ENCODE peak calls at places on chromosomes 7 and 10, in nine cellular contexts. One of them, this sample, is unnamed.

GRCh38 chr7:25031007-25031406 is 51.0 kb upstream of the OSBPL3 start:
- DNase-seq in substantia nigra: no peak
- DNase-seq in activated T-cell treated with anti-CD3 and anti-CD28 coated beads for 48 hours: no peak
- DNase-seq in Kasumi-1: no peak
- DNase-seq in NCI-H460: no peak
- DNase-seq in activated naive CD8-positive, alpha-beta T cell treated with anti-CD3 and anti-CD28 coated beads, Interleukin-2, amount 50 U/mL, for 24 hours: no peak
- DNase-seq in upper lobe of right lung: no peak
- DNase-seq in T-helper 2 cell: no peak
- DNase-seq in T-helper 1 cell: peak
- DNase-seq in this sample: no peak

GRCh38 chr10:103180491-103180890 is 12.6 kb downstream of the NT5C2 start:
- DNase-seq in T-helper 1 cell: no peak
- DNase-seq in NCI-H460: no peak
- DNase-seq in Kasumi-1: no peak
- DNase-seq in substantia nigra: no peak
- DNase-seq in upper lobe of right lung: no peak
- DNase-seq in T-helper 2 cell: no peak
- DNase-seq in activated T-cell treated with anti-CD3 and anti-CD28 coated beads for 48 hours: no peak
- DNase-seq in activated naive CD8-positive, alpha-beta T cell treated with anti-CD3 and anti-CD28 coated beads, Interleukin-2, amount 50 U/mL, for 24 hours: no peak
- DNase-seq in this sample: no peak

GRCh38 chr7:120272261-120272895 is 597 bp upstream of the KCND2 start:
- DNase-seq in Kasumi-1: peak
- DNase-seq in substantia nigra: peak
- DNase-seq in T-helper 2 cell: no peak
- DNase-seq in upper lobe of right lung: no peak
- DNase-seq in activated T-cell treated with anti-CD3 and anti-CD28 coated beads for 48 hours: no peak
- DNase-seq in activated naive CD8-positive, alpha-beta T cell treated with anti-CD3 and anti-CD28 coated beads, Interleukin-2, amount 50 U/mL, for 24 hours: no peak
- DNase-seq in NCI-H460: peak
- DNase-seq in T-helper 1 cell: peak
- DNase-seq in this sample: peak

GRCh38 chr10:130066743-130067142 is 43.9 kb downstream of the C10orf143 start:
- DNase-seq in upper lobe of right lung: no peak
- DNase-seq in Kasumi-1: no peak
- DNase-seq in T-helper 1 cell: no peak
- DNase-seq in substantia nigra: no peak
- DNase-seq in T-helper 2 cell: no peak
- DNase-seq in activated T-cell treated with anti-CD3 and anti-CD28 coated beads for 48 hours: no peak
- DNase-seq in activated naive CD8-positive, alpha-beta T cell treated with anti-CD3 and anti-CD28 coated beads, Interleukin-2, amount 50 U/mL, for 24 hours: no peak
- DNase-seq in NCI-H460: no peak
- DNase-seq in this sample: no peak

GRCh38 chr7:33351709-33352108 is 222.3 kb downstream of the BBS9 start:
- DNase-seq in T-helper 2 cell: no peak
- DNase-seq in Kasumi-1: no peak
- DNase-seq in substantia nigra: no peak
- DNase-seq in upper lobe of right lung: no peak
- DNase-seq in activated naive CD8-positive, alpha-beta T cell treated with anti-CD3 and anti-CD28 coated beads, Interleukin-2, amount 50 U/mL, for 24 hours: no peak
- DNase-seq in T-helper 1 cell: no peak
- DNase-seq in NCI-H460: no peak
- DNase-seq in activated T-cell treated with anti-CD3 and anti-CD28 coated beads for 48 hours: no peak
- DNase-seq in this sample: no peak

GRCh38 chr10:77533887-77534278 is 103.7 kb downstream of the KCNMA1 start:
- DNase-seq in substantia nigra: no peak
- DNase-seq in NCI-H460: no peak
- DNase-seq in activated T-cell treated with anti-CD3 and anti-CD28 coated beads for 48 hours: no peak
- DNase-seq in upper lobe of right lung: no peak
- DNase-seq in T-helper 1 cell: no peak
- DNase-seq in Kasumi-1: no peak
- DNase-seq in activated naive CD8-positive, alpha-beta T cell treated with anti-CD3 and anti-CD28 coated beads, Interleukin-2, amount 50 U/mL, for 24 hours: no peak
- DNase-seq in T-helper 2 cell: no peak
- DNase-seq in this sample: no peak

GRCh38 chr10:129949411-129950335 is 14.4 kb downstream of the EBF3 start:
- DNase-seq in activated T-cell treated with anti-CD3 and anti-CD28 coated beads for 48 hours: no peak
- DNase-seq in activated naive CD8-positive, alpha-beta T cell treated with anti-CD3 and anti-CD28 coated beads, Interleukin-2, amount 50 U/mL, for 24 hours: no peak
- DNase-seq in T-helper 1 cell: no peak
- DNase-seq in upper lobe of right lung: no peak
- DNase-seq in T-helper 2 cell: no peak
- DNase-seq in NCI-H460: no peak
- DNase-seq in Kasumi-1: no peak
- DNase-seq in substantia nigra: no peak
- DNase-seq in this sample: peak

GRCh38 chr7:55539380-55539779 is 32.9 kb downstream of the VOPP1 start:
- DNase-seq in Kasumi-1: no peak
- DNase-seq in upper lobe of right lung: no peak
- DNase-seq in T-helper 2 cell: no peak
- DNase-seq in NCI-H460: no peak
- DNase-seq in activated T-cell treated with anti-CD3 and anti-CD28 coated beads for 48 hours: no peak
- DNase-seq in T-helper 1 cell: no peak
- DNase-seq in substantia nigra: no peak
- DNase-seq in activated naive CD8-positive, alpha-beta T cell treated with anti-CD3 and anti-CD28 coated beads, Interleukin-2, amount 50 U/mL, for 24 hours: no peak
- DNase-seq in this sample: no peak

GRCh38 chr10:87961314-87961713 is 97.9 kb downstream of the PTEN start:
- DNase-seq in substantia nigra: no peak
- DNase-seq in upper lobe of right lung: no peak
- DNase-seq in Kasumi-1: no peak
- DNase-seq in activated naive CD8-positive, alpha-beta T cell treated with anti-CD3 and anti-CD28 coated beads, Interleukin-2, amount 50 U/mL, for 24 hours: no peak
- DNase-seq in T-helper 1 cell: no peak
- DNase-seq in T-helper 2 cell: no peak
- DNase-seq in NCI-H460: no peak
- DNase-seq in activated T-cell treated with anti-CD3 and anti-CD28 coated beads for 48 hours: no peak
- DNase-seq in this sample: no peak

GRCh38 chr7:149261321-149261828 is 621 bp upstream of the ZNF783 start:
- DNase-seq in activated T-cell treated with anti-CD3 and anti-CD28 coated beads for 48 hours: no peak
- DNase-seq in T-helper 2 cell: no peak
- DNase-seq in T-helper 1 cell: peak
- DNase-seq in activated naive CD8-positive, alpha-beta T cell treated with anti-CD3 and anti-CD28 coated beads, Interleukin-2, amount 50 U/mL, for 24 hours: peak
- DNase-seq in substantia nigra: peak
- DNase-seq in upper lobe of right lung: no peak
- DNase-seq in Kasumi-1: no peak
- DNase-seq in NCI-H460: no peak
- DNase-seq in this sample: no peak

GRCh38 chr7:50842061-50842460 is 59.4 kb upstream of the GRB10 start:
- DNase-seq in T-helper 2 cell: no peak
- DNase-seq in NCI-H460: no peak
- DNase-seq in substantia nigra: no peak
- DNase-seq in activated T-cell treated with anti-CD3 and anti-CD28 coated beads for 48 hours: no peak
- DNase-seq in upper lobe of right lung: no peak
- DNase-seq in activated naive CD8-positive, alpha-beta T cell treated with anti-CD3 and anti-CD28 coated beads, Interleukin-2, amount 50 U/mL, for 24 hours: no peak
- DNase-seq in T-helper 1 cell: no peak
- DNase-seq in Kasumi-1: no peak
- DNase-seq in this sample: no peak

GRCh38 chr10:93062499-93063216 is 2.1 kb downstream of the CYP26C1 start:
- DNase-seq in substantia nigra: no peak
- DNase-seq in T-helper 2 cell: no peak
- DNase-seq in activated naive CD8-positive, alpha-beta T cell treated with anti-CD3 and anti-CD28 coated beads, Interleukin-2, amount 50 U/mL, for 24 hours: peak
- DNase-seq in NCI-H460: no peak
- DNase-seq in T-helper 1 cell: peak
- DNase-seq in activated T-cell treated with anti-CD3 and anti-CD28 coated beads for 48 hours: peak
- DNase-seq in Kasumi-1: no peak
- DNase-seq in upper lobe of right lung: peak
- DNase-seq in this sample: no peak

GRCh38 chr7:46468753-46469356 is 547.8 kb upstream of the IGFBP3 start:
- DNase-seq in activated naive CD8-positive, alpha-beta T cell treated with anti-CD3 and anti-CD28 coated beads, Interleukin-2, amount 50 U/mL, for 24 hours: no peak
- DNase-seq in activated T-cell treated with anti-CD3 and anti-CD28 coated beads for 48 hours: no peak
- DNase-seq in T-helper 1 cell: no peak
- DNase-seq in substantia nigra: no peak
- DNase-seq in T-helper 2 cell: no peak
- DNase-seq in upper lobe of right lung: no peak
- DNase-seq in NCI-H460: no peak
- DNase-seq in Kasumi-1: peak
- DNase-seq in this sample: peak

This sample was measured in KBM-7.